ENCODE peak calls at places on chromosomes 5 and 9, in four cellular contexts. One of them, this sample, is unnamed.

GRCh38 chr5:82570-82969 is 9.4 kb upstream of the PLEKHG4B start:
- DNase-seq in AG09319: no peak
- DNase-seq in IMR-90: no peak
- DNase-seq in GM06990: no peak
- DNase-seq in this sample: no peak

GRCh38 chr5:8060235-8061139 is 191.5 kb downstream of the MTRR start:
- DNase-seq in IMR-90: no peak
- DNase-seq in GM06990: no peak
- DNase-seq in AG09319: no peak
- DNase-seq in this sample: no peak

GRCh38 chr9:86765736-86766410 is 181.4 kb downstream of the GAS1 start:
- DNase-seq in GM06990: no peak
- DNase-seq in AG09319: no peak
- DNase-seq in IMR-90: no peak
- DNase-seq in this sample: no peak

GRCh38 chr5:68245325-68245724 is 29.8 kb downstream of the PIK3R1 start:
- DNase-seq in IMR-90: peak
- DNase-seq in GM06990: no peak
- DNase-seq in AG09319: no peak
- DNase-seq in this sample: no peak

GRCh38 chr9:97517331-97518089 is 16.0 kb downstream of the TMOD1 start:
- DNase-seq in IMR-90: no peak
- DNase-seq in GM06990: no peak
- DNase-seq in AG09319: no peak
- DNase-seq in this sample: no peak

GRCh38 chr9:16925426-16925825 is 55.0 kb upstream of the BNC2 start:
- DNase-seq in GM06990: no peak
- DNase-seq in IMR-90: peak
- DNase-seq in AG09319: no peak
- DNase-seq in this sample: no peak

GRCh38 chr9:129290606-129291005 is 112.5 kb upstream of the IER5L start:
- DNase-seq in GM06990: no peak
- DNase-seq in AG09319: no peak
- DNase-seq in IMR-90: no peak
- DNase-seq in this sample: no peak

GRCh38 chr5:147177125-147177840 is 57.5 kb upstream of the STK32A start:
- DNase-seq in IMR-90: peak
- DNase-seq in GM06990: no peak
- DNase-seq in AG09319: no peak
- DNase-seq in this sample: no peak

GRCh38 chr5:160486573-160486972 is 64.9 kb downstream of the PTTG1 start:
- DNase-seq in IMR-90: no peak
- DNase-seq in AG09319: no peak
- DNase-seq in GM06990: no peak
- DNase-seq in this sample: no peak

GRCh38 chr9:109779711-109780452 is at the start of gene PALM2AKAP2:
- DNase-seq in AG09319: no peak
- DNase-seq in GM06990: peak
- DNase-seq in IMR-90: peak
- DNase-seq in this sample: peak

GRCh38 chr9:104682642-104683041 is 11.7 kb upstream of the OR13D1 start:
- DNase-seq in IMR-90: peak
- DNase-seq in AG09319: peak
- DNase-seq in GM06990: peak
- DNase-seq in this sample: peak

GRCh38 chr9:35771524-35771923 is 17.4 kb upstream of the MSMP start:
- DNase-seq in IMR-90: no peak
- DNase-seq in AG09319: no peak
- DNase-seq in GM06990: no peak
- DNase-seq in this sample: no peak

GRCh38 chr5:684771-685216 is 8.4 kb downstream of the TPPP start:
- DNase-seq in IMR-90: no peak
- DNase-seq in GM06990: no peak
- DNase-seq in AG09319: no peak
- DNase-seq in this sample: no peak

GRCh38 chr5:136028782-136029742 is at the start of gene TGFBI:
- DNase-seq in AG09319: no peak
- DNase-seq in GM06990: no peak
- DNase-seq in IMR-90: peak
- DNase-seq in this sample: peak

GRCh38 chr9:9585920-9586319 is 1026.9 kb downstream of the PTPRD start:
- DNase-seq in IMR-90: no peak
- DNase-seq in GM06990: no peak
- DNase-seq in AG09319: no peak
- DNase-seq in this sample: no peak

GRCh38 chr9:101365181-101365580 is 19.6 kb downstream of the BAAT start:
- DNase-seq in GM06990: no peak
- DNase-seq in IMR-90: peak
- DNase-seq in AG09319: no peak
- DNase-seq in this sample: no peak

GRCh38 chr9:125749951-125750655 is 2.9 kb downstream of the PBX3 start:
- DNase-seq in IMR-90: peak
- DNase-seq in AG09319: no peak
- DNase-seq in GM06990: no peak
- DNase-seq in this sample: no peak

GRCh38 chr5:64417390-64417789 is 88.4 kb upstream of the RGS7BP start:
- DNase-seq in AG09319: no peak
- DNase-seq in IMR-90: no peak
- DNase-seq in GM06990: no peak
- DNase-seq in this sample: no peak

GRCh38 chr9:137965177-137965795 is 87.7 kb downstream of the CACNA1B start:
- DNase-seq in IMR-90: no peak
- DNase-seq in AG09319: no peak
- DNase-seq in GM06990: no peak
- DNase-seq in this sample: no peak

GRCh38 chr5:89342106-89342876 is 459.3 kb upstream of the MEF2C start:
- DNase-seq in GM06990: peak
- DNase-seq in IMR-90: peak
- DNase-seq in AG09319: peak
- DNase-seq in this sample: peak

GRCh38 chr9:124348831-124349230 is 66.4 kb downstream of the PSMB7 start:
- DNase-seq in GM06990: peak
- DNase-seq in IMR-90: no peak
- DNase-seq in AG09319: no peak
- DNase-seq in this sample: peak

GRCh38 chr9:101508203-101508602 is 25.4 kb upstream of the RNF20 start:
- DNase-seq in AG09319: no peak
- DNase-seq in GM06990: no peak
- DNase-seq in IMR-90: peak
- DNase-seq in this sample: no peak

GRCh38 chr5:134603059-134603458 is 29.6 kb downstream of the SAR1B start:
- DNase-seq in AG09319: no peak
- DNase-seq in GM06990: no peak
- DNase-seq in IMR-90: peak
- DNase-seq in this sample: peak

GRCh38 chr9:123407537-123407828 is 51.5 kb downstream of the CRB2 start:
- DNase-seq in GM06990: no peak
- DNase-seq in AG09319: no peak
- DNase-seq in IMR-90: no peak
- DNase-seq in this sample: no peak

GRCh38 chr5:153572393-153572930 is 82.0 kb downstream of the GRIA1 start:
- DNase-seq in AG09319: no peak
- DNase-seq in GM06990: no peak
- DNase-seq in IMR-90: no peak
- DNase-seq in this sample: no peak

GRCh38 chr5:16674750-16675149 is 58.0 kb upstream of the RETREG1 start:
- DNase-seq in AG09319: no peak
- DNase-seq in IMR-90: no peak
- DNase-seq in GM06990: no peak
- DNase-seq in this sample: no peak

GRCh38 chr5:176837707-176838115 is 27.4 kb downstream of the UNC5A start:
- DNase-seq in AG09319: peak
- DNase-seq in GM06990: no peak
- DNase-seq in IMR-90: peak
- DNase-seq in this sample: peak

GRCh38 chr5:179304466-179304865 is 40.8 kb downstream of the ADAMTS2 start:
- DNase-seq in AG09319: peak
- DNase-seq in IMR-90: peak
- DNase-seq in GM06990: no peak
- DNase-seq in this sample: no peak

DNA sequence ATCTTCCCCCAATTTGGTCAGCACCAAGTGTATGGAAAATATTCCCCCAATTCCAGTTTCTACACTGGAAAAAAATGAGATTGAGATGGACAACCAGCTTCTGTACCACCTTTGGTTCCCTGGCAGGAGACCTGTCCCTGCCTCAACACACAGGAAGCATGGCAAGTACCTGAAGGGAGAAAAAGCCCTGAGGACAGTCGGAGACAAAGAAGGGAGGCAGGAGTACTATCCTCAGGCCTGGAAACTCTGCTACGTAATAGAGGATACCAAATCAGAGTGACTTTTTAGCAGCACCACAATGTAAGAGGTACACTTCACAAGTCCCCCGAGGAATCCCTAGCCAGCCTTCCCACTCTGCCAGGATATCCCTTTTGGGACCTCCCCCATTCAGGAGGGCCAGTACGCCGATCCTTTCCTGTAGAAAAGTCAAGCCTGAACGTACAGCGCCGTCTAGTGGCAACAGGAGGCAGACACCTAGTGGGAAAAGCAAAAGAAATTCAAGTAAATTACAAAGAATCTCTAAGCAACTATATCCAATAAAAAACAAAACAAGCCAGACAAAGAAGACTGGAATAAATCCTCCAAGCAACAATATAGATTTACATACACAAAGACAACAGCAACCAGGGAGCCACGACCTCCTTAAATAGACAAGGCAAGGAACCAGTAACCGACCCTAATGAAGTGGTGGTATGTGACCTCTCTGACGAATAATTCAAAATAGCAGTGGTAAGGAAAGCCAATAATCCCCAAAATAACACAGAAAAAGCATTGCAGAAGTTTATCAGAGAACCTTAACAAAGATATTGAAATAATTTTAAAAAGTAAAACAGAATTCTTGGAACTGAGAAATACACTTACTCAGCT is 63.3 kb upstream of the SLCO6A1 start:
- DNase-seq in IMR-90: peak
- DNase-seq in GM06990: no peak
- DNase-seq in AG09319: no peak
- DNase-seq in this sample: no peak
- TF ChIP-seq CTCF in IMR-90: peak
- TF ChIP-seq CTCF in GM06990: peak
- TF ChIP-seq CTCF in AG09319: peak
- TF ChIP-seq CTCF in this sample: peak

GRCh38 chr5:20972419-20972925 is 984.5 kb upstream of the CDH18 start:
- DNase-seq in GM06990: no peak
- DNase-seq in AG09319: no peak
- DNase-seq in IMR-90: peak
- DNase-seq in this sample: no peak
- TF ChIP-seq CTCF in GM06990: no peak
- TF ChIP-seq CTCF in AG09319: no peak
- TF ChIP-seq CTCF in IMR-90: no peak
- TF ChIP-seq CTCF in this sample: peak

GRCh38 chr5:10498350-10498749 is 56.7 kb downstream of the ROPN1L start:
- DNase-seq in GM06990: no peak
- DNase-seq in AG09319: no peak
- DNase-seq in IMR-90: no peak
- DNase-seq in this sample: no peak
- TF ChIP-seq CTCF in GM06990: peak
- TF ChIP-seq CTCF in AG09319: no peak
- TF ChIP-seq CTCF in IMR-90: no peak
- TF ChIP-seq CTCF in this sample: no peak

GRCh38 chr9:108536836-108537601 is 318.8 kb downstream of the ACTL7B start:
- DNase-seq in GM06990: no peak
- DNase-seq in IMR-90: peak
- DNase-seq in AG09319: no peak
- DNase-seq in this sample: no peak

GRCh38 chr9:108537756-108538155 is 318.0 kb downstream of the ACTL7B start:
- DNase-seq in GM06990: no peak
- DNase-seq in IMR-90: peak
- DNase-seq in AG09319: no peak
- DNase-seq in this sample: no peak

GRCh38 chr9:108534741-108535140 is 321.0 kb downstream of the ACTL7B start:
- DNase-seq in IMR-90: peak
- DNase-seq in GM06990: no peak
- DNase-seq in AG09319: peak
- DNase-seq in this sample: no peak

GRCh38 chr9:108530141-108530540 is 325.6 kb downstream of the ACTL7B start:
- DNase-seq in AG09319: no peak
- DNase-seq in IMR-90: no peak
- DNase-seq in GM06990: no peak
- DNase-seq in this sample: no peak

GRCh38 chr9:108535526-108535925 is 320.3 kb downstream of the ACTL7B start:
- DNase-seq in AG09319: no peak
- DNase-seq in GM06990: no peak
- DNase-seq in IMR-90: no peak
- DNase-seq in this sample: peak
- TF ChIP-seq CTCF in AG09319: peak
- TF ChIP-seq CTCF in GM06990: peak
- TF ChIP-seq CTCF in IMR-90: peak
- TF ChIP-seq CTCF in this sample: peak

GRCh38 chr5:6705088-6705487 is 8.1 kb upstream of the TENT4A start:
- DNase-seq in IMR-90: no peak
- DNase-seq in GM06990: peak
- DNase-seq in AG09319: no peak
- DNase-seq in this sample: peak

GRCh38 chr5:6707852-6708251 is 5.4 kb upstream of the TENT4A start:
- DNase-seq in GM06990: no peak
- DNase-seq in IMR-90: no peak
- DNase-seq in AG09319: no peak
- DNase-seq in this sample: no peak

GRCh38 chr5:6704361-6704851 is 8.8 kb upstream of the TENT4A start:
- DNase-seq in GM06990: no peak
- DNase-seq in IMR-90: peak
- DNase-seq in AG09319: peak
- DNase-seq in this sample: no peak

GRCh38 chr5:6703791-6704190 is 9.4 kb upstream of the TENT4A start:
- DNase-seq in GM06990: no peak
- DNase-seq in AG09319: no peak
- DNase-seq in IMR-90: peak
- DNase-seq in this sample: no peak

GRCh38 chr5:6705959-6706358 is 7.3 kb upstream of the TENT4A start:
- DNase-seq in IMR-90: no peak
- DNase-seq in GM06990: no peak
- DNase-seq in AG09319: no peak
- DNase-seq in this sample: no peak
- TF ChIP-seq CTCF in IMR-90: no peak
- TF ChIP-seq CTCF in GM06990: no peak
- TF ChIP-seq CTCF in AG09319: no peak
- TF ChIP-seq CTCF in this sample: no peak

GRCh38 chr9:136297016-136297691 is 6.7 kb downstream of the CCDC187 start:
- DNase-seq in AG09319: no peak
- DNase-seq in GM06990: no peak
- DNase-seq in IMR-90: no peak
- DNase-seq in this sample: no peak
- TF ChIP-seq CTCF in AG09319: no peak
- TF ChIP-seq CTCF in GM06990: no peak
- TF ChIP-seq CTCF in IMR-90: no peak
- TF ChIP-seq CTCF in this sample: no peak